ENCODE peak calls at places on chromosomes 12 and 14, in six cellular contexts. U, K, G, N, X and B are unnamed samples.

GRCh38 chr12:8697476-8698131 is at the start of gene RIMKLB:
- DNase-seq in U (peak; percentile 84), G (peak; percentile 79), K (peak; percentile 82), X (peak; percentile 88), N (no peak), B (peak; percentile 90)

GRCh38 chr14:71235865-71236264 is 328.6 kb downstream of the PCNX1 start:
- DNase-seq in N (no peak), U (peak; percentile 26), X (no peak), G (no peak), K (no peak), B (no peak)

GRCh38 chr14:100012478-100012925 is 52.7 kb upstream of the EVL start:
- DNase-seq in X (no peak), K (no peak), U (no peak), N (no peak), G (no peak), B (no peak)

GRCh38 chr14:71471604-71472003 is 460.6 kb upstream of the RGS6 start:
- DNase-seq in G (no peak), U (no peak), N (no peak), X (no peak), K (no peak), B (no peak)

GRCh38 chr14:100062602-100063001 is 2.6 kb upstream of the EVL start:
- DNase-seq in N (no peak), U (no peak), G (no peak), X (no peak), K (no peak), B (no peak)

GRCh38 chr12:82952946-82953345 is 266.2 kb downstream of the TMTC2 start:
- DNase-seq in X (no peak), K (no peak), G (no peak), U (no peak), N (no peak), B (no peak)

GRCh38 chr12:103441437-103442186 is 54.2 kb downstream of the C12orf42 start:
- DNase-seq in N (no peak), K (no peak), G (no peak), U (no peak), X (no peak), B (no peak)

GRCh38 chr12:116143883-116144266 is 133.6 kb downstream of the MED13L start:
- DNase-seq in N (no peak), K (no peak), U (no peak), G (no peak), X (no peak), B (no peak)

GRCh38 chr12:56260380-56260779 is 2.2 kb upstream of the ANKRD52 start:
- DNase-seq in N (no peak), G (no peak), X (no peak), K (no peak), U (no peak), B (no peak)

GRCh38 chr12:29562167-29562776 is 64.8 kb upstream of the OVCH1 start:
- DNase-seq in U (no peak), N (no peak), K (no peak), G (no peak), X (no peak), B (peak; percentile 70)

GRCh38 chr14:95979339-95980042 is 59.7 kb upstream of the C14orf132 start:
- DNase-seq in U (no peak), K (no peak), G (no peak), X (no peak), N (no peak), B (no peak)

GRCh38 chr12:13462450-13462849 is 265.9 kb downstream of the EMP1 start:
- DNase-seq in U (no peak), N (no peak), X (no peak), G (no peak), K (no peak), B (no peak)

GRCh38 chr12:61525331-61525730 is 734.9 kb upstream of the USP15 start:
- DNase-seq in N (no peak), G (no peak), X (no peak), U (no peak), K (no peak), B (no peak)

GRCh38 chr14:24695265-24696241 is 61.6 kb upstream of the GZMB start:
- DNase-seq in X (no peak), K (no peak), N (no peak), G (no peak), U (no peak), B (no peak)

GRCh38 chr12:121279507-121279915 is 17.0 kb downstream of the CAMKK2 start:
- DNase-seq in G (peak; percentile 35), X (no peak), U (peak; percentile 66), N (no peak), K (peak; percentile 64), B (peak; percentile 65)

GRCh38 chr12:87953257-87953860 is 75.8 kb downstream of the C12orf50 start:
- DNase-seq in K (no peak), N (peak; percentile 8), X (no peak), U (no peak), G (no peak), B (no peak)

GRCh38 chr12:114848661-114849060 is 164.7 kb upstream of the TBX3 start:
- DNase-seq in U (no peak), X (no peak), K (no peak), G (no peak), N (no peak), B (no peak)

GRCh38 chr12:113470871-113471618 is 626 bp downstream of the LHX5 start:
- DNase-seq in X (no peak), U (no peak), K (no peak), G (no peak), N (no peak), B (no peak)

GRCh38 chr12:116397148-116397547 is 119.7 kb upstream of the MED13L start:
- DNase-seq in X (no peak), N (no peak), U (no peak), G (no peak), K (no peak), B (no peak)

GRCh38 chr12:32343496-32343895 is 55.9 kb upstream of the FGD4 start:
- DNase-seq in X (no peak), N (no peak), U (no peak), G (no peak), K (no peak), B (no peak)

GRCh38 chr14:68943107-68943506 is 36.0 kb downstream of the ACTN1 start:
- DNase-seq in K (no peak), X (no peak), N (no peak), G (no peak), U (no peak), B (no peak)

GRCh38 chr14:22200977-22201605 is 387.9 kb downstream of the DAD1 start:
- DNase-seq in G (no peak), X (no peak), N (peak; percentile 27), K (no peak), U (no peak), B (no peak)

GRCh38 chr12:84069699-84070098 is 842.9 kb downstream of the SLC6A15 start:
- DNase-seq in U (no peak), N (no peak), X (no peak), K (no peak), G (no peak), B (no peak)

GRCh38 chr12:122021193-122021821 is 377 bp upstream of the BCL7A start:
- DNase-seq in K (peak; percentile 44), G (no peak), X (peak; percentile 69), U (peak; percentile 44), N (no peak), B (peak; percentile 37)

GRCh38 chr12:104737682-104738370 is 220.3 kb downstream of the SLC41A2 start:
- DNase-seq in K (no peak), X (no peak), U (no peak), N (no peak), G (no peak), B (no peak)

GRCh38 chr14:63686926-63687325 is 40.9 kb downstream of the SGPP1 start:
- DNase-seq in K (no peak), G (no peak), U (no peak), X (no peak), N (no peak), B (no peak)

GRCh38 chr14:88164906-88165534 is 158.0 kb downstream of the KCNK10 start:
- DNase-seq in U (no peak), K (no peak), X (no peak), G (no peak), N (no peak), B (no peak)

GRCh38 chr12:69284131-69284530 is 44.8 kb downstream of the CPSF6 start:
- DNase-seq in X (peak; percentile 83), U (peak; percentile 80), N (no peak), K (peak; percentile 86), G (peak; percentile 38), B (peak; percentile 72)

DNA sequence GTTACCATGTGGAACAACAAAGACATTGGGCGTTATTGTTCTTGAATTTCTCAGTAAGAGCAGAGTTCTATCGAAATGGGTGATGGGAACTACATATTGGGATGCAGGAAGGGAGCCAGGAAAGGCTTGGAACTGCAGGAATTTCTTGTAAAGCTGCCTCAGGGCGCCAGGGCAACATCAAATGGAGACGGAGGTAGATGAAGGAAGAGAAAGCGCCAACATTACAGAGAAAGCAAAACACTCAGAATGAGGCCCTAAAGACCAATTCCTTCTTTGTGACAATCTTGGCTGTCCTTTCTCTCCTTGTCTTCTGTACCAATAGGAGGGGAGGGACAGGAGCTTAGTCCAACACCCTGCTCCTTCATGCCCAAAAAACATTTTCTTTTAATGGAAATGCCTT is 148.4 kb downstream of the RPAP3 start:
- DNase-seq in U (no peak), K (no peak), N (no peak), X (no peak), G (no peak), B (no peak)
- H3K27ac ChIP-seq in U (no peak overlapping the region), K (no peak overlapping the region), N (no peak overlapping the region), X (no peak overlapping the region), G (no peak overlapping the region), B (no peak overlapping the region)

GRCh38 chr12:1776139-1776975 is 44.0 kb upstream of the LRTM2 start:
- DNase-seq in U (no peak), N (no peak), K (no peak), X (no peak), G (no peak), B (no peak)
- H3K27ac ChIP-seq in U (no peak overlapping the region), N (no peak overlapping the region), K (no peak overlapping the region), X (no peak overlapping the region), G (peak overlapping the region; percentile 81), B (no peak overlapping the region)

DNA sequence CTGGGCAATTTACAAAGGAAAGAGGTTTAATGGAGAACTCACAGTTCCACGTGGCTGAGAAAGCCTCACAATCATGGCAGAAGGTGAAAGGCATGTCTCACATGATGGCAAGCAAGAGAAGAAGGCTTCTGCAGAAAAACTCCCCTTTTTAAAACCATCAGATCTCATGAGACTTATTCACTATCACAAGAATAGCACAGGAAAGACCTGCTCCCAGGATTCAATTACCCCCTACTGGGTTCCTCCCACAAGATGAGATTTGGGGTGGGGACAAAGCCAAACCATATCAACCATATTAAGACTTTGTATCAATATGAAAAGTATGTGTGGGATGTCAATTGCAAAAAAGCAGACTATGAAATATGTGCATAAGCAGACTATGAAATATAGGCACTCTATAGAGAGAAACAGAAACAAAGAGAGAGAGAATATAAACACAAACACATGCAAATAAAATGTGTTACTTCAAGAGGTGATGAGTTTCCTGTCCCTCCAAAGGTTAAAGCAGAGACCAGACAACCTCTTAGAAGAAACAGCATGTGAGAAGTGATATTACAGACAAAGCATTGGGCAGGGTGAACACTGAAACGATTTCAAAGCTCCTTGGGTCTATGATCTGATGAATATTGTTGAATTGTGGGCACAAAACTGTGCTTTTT is 151.2 kb upstream of the KRR1 start:
- DNase-seq in N (no peak), X (no peak), K (no peak), G (no peak), U (no peak), B (no peak)
- H3K27ac ChIP-seq in N (peak overlapping the region; percentile 94), X (no peak overlapping the region), K (no peak overlapping the region), G (no peak overlapping the region), U (no peak overlapping the region), B (no peak overlapping the region)

DNA sequence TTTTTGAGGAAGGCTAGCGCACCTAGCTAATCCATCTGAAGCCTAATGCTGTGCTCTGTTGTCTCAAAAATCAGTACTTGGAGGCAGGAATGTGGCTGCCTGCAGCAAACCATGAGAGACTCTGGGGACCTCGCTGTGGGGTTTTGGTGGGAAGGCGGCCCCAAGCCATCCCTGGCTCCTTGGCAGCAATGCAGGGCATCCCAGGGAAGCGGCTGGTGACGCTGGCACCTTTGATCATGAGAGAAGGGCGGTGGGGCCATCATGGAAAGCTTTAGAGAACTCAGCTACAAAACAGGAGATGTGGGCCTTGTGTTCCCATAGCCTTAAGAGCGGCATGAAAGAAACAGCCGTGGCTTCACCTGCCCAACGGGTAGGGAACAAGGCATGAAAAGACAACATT is 101.1 kb upstream of the SFSWAP start:
- DNase-seq in U (no peak), X (no peak), K (no peak), N (no peak), G (no peak), B (no peak)
- H3K27ac ChIP-seq in U (no peak overlapping the region), X (no peak overlapping the region), K (no peak overlapping the region), N (no peak overlapping the region), G (peak overlapping the region; percentile 56), B (no peak overlapping the region)